ENCODE peak calls at places on chromosomes 3 and 15, in seven cellular contexts. X is gastrocnemius medialis, Y is uterus, H is testis, Q is IMR-90, E is HCT116, K is A549. J is an unnamed sample.

GRCh38 chr15:28994830-28995180 is 109.0 kb downstream of the APBA2 start:
- DNase-seq in Y (no peak), K (no peak), E (no peak), Q (no peak), H (no peak), X (no peak), J (no peak)

GRCh38 chr15:75230524-75231371 is 27.4 kb upstream of the GOLGA6C start:
- DNase-seq in K (no peak), H (no peak), Y (no peak), Q (no peak), E (no peak), X (no peak), J (no peak)

GRCh38 chr15:98799991-98800390 is 151.7 kb downstream of the IGF1R start:
- DNase-seq in X (no peak), K (peak), H (no peak), E (no peak), Q (no peak), Y (no peak), J (no peak)

GRCh38 chr15:76994971-76995945 is at the start of gene PSTPIP1:
- DNase-seq in H (no peak), E (no peak), X (no peak), K (no peak), Y (no peak), Q (no peak), J (no peak)

GRCh38 chr15:49423021-49423420 is at the start of gene FGF7:
- DNase-seq in K (no peak), Y (peak), X (no peak), H (no peak), E (no peak), Q (peak), J (no peak)

GRCh38 chr15:60899322-60899966 is 329.7 kb downstream of the RORA start:
- DNase-seq in H (no peak), X (no peak), Y (no peak), K (no peak), E (no peak), Q (no peak), J (no peak)

GRCh38 chr3:126498936-126499335 is 18.6 kb downstream of the UROC1 start:
- DNase-seq in Y (no peak), Q (no peak), X (no peak), K (no peak), H (no peak), E (no peak), J (no peak)

GRCh38 chr3:14913071-14913925 is 34.1 kb upstream of the NR2C2 start:
- DNase-seq in X (no peak), Y (no peak), H (peak), K (no peak), Q (no peak), E (no peak), J (no peak)

GRCh38 chr3:4976109-4976508 is 3.1 kb upstream of the BHLHE40 start:
- DNase-seq in Y (peak), K (peak), E (peak), Q (peak), X (peak), H (peak), J (peak)

GRCh38 chr15:38627684-38628277 is 63.2 kb upstream of the RASGRP1 start:
- DNase-seq in Y (no peak), Q (no peak), H (peak), E (no peak), X (no peak), K (no peak), J (no peak)

GRCh38 chr3:111070772-111071256 is 802 bp upstream of the NECTIN3 start:
- DNase-seq in H (peak), Q (no peak), Y (no peak), K (no peak), X (no peak), E (no peak), J (no peak)

GRCh38 chr3:20123121-20123652 is 62.8 kb downstream of the SGO1 start:
- DNase-seq in K (no peak), X (no peak), Q (no peak), H (no peak), Y (no peak), E (no peak), J (no peak)

GRCh38 chr15:51313644-51314280 is 24.6 kb downstream of the CYP19A1 start:
- DNase-seq in Y (no peak), Q (no peak), E (no peak), K (no peak), X (no peak), H (no peak), J (no peak)

GRCh38 chr15:76460871-76461270 is 124.3 kb downstream of the ISL2 start:
- DNase-seq in Y (no peak), K (no peak), X (no peak), E (no peak), Q (peak), H (no peak), J (no peak)

GRCh38 chr3:35223636-35224035 is 415.7 kb upstream of the ARPP21 start:
- DNase-seq in Y (no peak), Q (no peak), X (no peak), E (no peak), K (no peak), H (no peak), J (no peak)

GRCh38 chr3:42257007-42257406 is 9.0 kb downstream of the CCK start:
- DNase-seq in H (no peak), Y (no peak), E (no peak), K (no peak), X (no peak), Q (no peak), J (no peak)

GRCh38 chr3:39435006-39435748 is 28.7 kb downstream of the RPSA start:
- DNase-seq in Q (no peak), K (no peak), E (no peak), Y (peak), X (no peak), H (no peak), J (peak)

GRCh38 chr3:145266368-145266767 is 894.6 kb downstream of the PLOD2 start:
- DNase-seq in Y (no peak), E (peak), H (no peak), K (no peak), Q (no peak), X (no peak), J (no peak)

GRCh38 chr3:128438488-128439072 is 28.1 kb downstream of the DNAJB8 start:
- DNase-seq in K (no peak), Q (no peak), X (no peak), Y (no peak), E (no peak), H (no peak), J (no peak)

GRCh38 chr3:69541059-69541471 is 155.2 kb upstream of the FRMD4B start:
- DNase-seq in K (no peak), Y (no peak), X (no peak), H (no peak), Q (no peak), E (no peak), J (no peak)

GRCh38 chr3:98525494-98525893 is 2.8 kb upstream of the CLDND1 start:
- DNase-seq in H (no peak), Y (no peak), Q (no peak), E (no peak), X (no peak), K (no peak), J (no peak)

GRCh38 chr3:98531622-98532274 is at the start of gene GPR15:
- DNase-seq in Q (no peak), Y (no peak), H (no peak), X (no peak), E (no peak), K (no peak), J (no peak)

GRCh38 chr3:98530676-98531075 is 1.1 kb upstream of the GPR15 start:
- DNase-seq in Q (no peak), E (no peak), K (no peak), X (no peak), H (no peak), Y (no peak), J (no peak)

GRCh38 chr3:98529856-98530459 is 1.8 kb upstream of the GPR15 start:
- DNase-seq in E (no peak), Y (no peak), Q (no peak), H (no peak), X (no peak), K (no peak), J (no peak)

GRCh38 chr3:98528474-98529346 is 3.1 kb upstream of the GPR15 start:
- DNase-seq in Y (no peak), H (no peak), X (no peak), Q (no peak), K (no peak), E (no peak), J (no peak)
- TF ChIP-seq POLR2A in Y (no peak), H (no peak), X (no peak), Q (no peak), K (no peak), E (no peak), J (no peak)

DNA sequence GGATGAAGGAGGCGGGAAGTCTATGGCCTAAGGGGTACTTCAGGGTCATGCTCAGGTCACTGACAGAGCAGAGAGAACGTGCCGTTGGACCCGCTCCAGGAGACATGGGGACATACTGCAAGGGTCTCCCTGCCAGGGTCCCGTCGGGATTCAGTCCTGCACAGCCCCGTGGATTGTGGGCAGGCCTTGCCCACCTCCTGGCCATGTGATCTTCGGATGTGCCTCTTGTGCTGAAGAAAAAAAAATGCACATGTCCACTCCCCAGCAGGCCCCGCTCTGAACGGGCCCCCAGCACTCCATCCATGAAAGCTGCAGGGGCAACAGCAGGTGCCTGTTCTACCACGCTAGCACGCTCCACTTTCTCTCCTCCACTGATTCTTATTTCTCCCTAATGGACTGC is 22.9 kb downstream of the ST8SIA2 start:
- DNase-seq in H (no peak), K (no peak), E (no peak), Q (no peak), X (no peak), Y (no peak), J (no peak)
- H3K27ac ChIP-seq in H (no peak), K (no peak), E (no peak), Q (no peak), X (no peak), Y (no peak), J (no peak)

GRCh38 chr3:71358243-71358642 is 225.3 kb downstream of the FOXP1 start:
- DNase-seq in X (no peak), Y (no peak), Q (no peak), K (no peak), H (no peak), E (no peak), J (no peak)

GRCh38 chr3:71360694-71361093 is 222.8 kb downstream of the FOXP1 start:
- DNase-seq in H (no peak), E (no peak), X (no peak), Q (no peak), Y (no peak), K (no peak), J (no peak)

GRCh38 chr3:71360170-71360569 is 223.4 kb downstream of the FOXP1 start:
- DNase-seq in Y (no peak), E (no peak), K (no peak), H (no peak), Q (no peak), X (no peak), J (no peak)

GRCh38 chr3:71356272-71356671 is 227.3 kb downstream of the FOXP1 start:
- DNase-seq in Y (no peak), H (no peak), E (no peak), K (no peak), X (no peak), Q (no peak), J (no peak)

DNA sequence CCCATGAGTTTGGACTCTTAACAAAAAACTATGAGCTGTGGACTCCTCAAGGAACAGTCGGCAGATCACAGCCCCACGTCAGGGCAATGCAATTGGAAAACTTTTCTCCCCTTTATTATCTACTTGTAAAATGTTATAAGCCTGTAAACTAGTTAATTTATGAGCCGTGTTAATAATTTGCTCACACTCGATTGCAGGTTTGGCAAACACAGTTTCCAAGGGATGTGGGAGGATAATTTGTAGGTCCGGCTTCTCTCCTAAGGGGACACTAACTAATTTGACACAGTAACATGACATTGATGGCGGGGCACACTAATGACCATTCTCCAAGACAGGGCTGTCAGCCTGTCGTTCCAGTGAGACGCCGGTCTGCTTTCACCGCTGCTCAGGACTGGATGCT is 222.2 kb downstream of the FOXP1 start:
- DNase-seq in E (no peak), K (no peak), Y (no peak), H (no peak), Q (no peak), X (no peak), J (no peak)
- TF ChIP-seq POLR2A in E (no peak), K (no peak), Y (no peak), H (no peak), Q (no peak), X (no peak), J (no peak)

DNA sequence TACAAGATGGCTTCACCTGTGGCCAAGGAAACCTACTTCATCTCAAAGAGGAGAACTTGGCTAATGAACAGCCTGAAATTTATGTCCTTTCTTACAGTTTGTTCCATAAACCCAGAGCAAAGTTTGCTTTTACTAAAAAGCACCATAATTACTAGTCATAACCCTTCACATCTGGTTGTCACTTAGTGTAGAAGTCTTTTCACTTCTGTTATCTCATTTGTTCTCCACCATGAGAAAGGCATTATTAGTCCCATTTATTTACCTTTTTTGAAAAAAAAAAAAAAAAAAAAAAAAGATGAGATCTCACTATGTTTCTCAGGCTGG is 76.2 kb upstream of the RNU6-1 start:
- DNase-seq in X (no peak), H (no peak), E (no peak), Q (no peak), Y (no peak), K (no peak), J (no peak)
- H3K27ac ChIP-seq in X (peak), H (peak), E (no peak), Q (peak), Y (peak), K (peak), J (no peak)

GRCh38 chr3:180040966-180041365 is 4.2 kb upstream of the PEX5L start:
- DNase-seq in Q (no peak), E (no peak), Y (no peak), H (no peak), K (no peak), X (no peak), J (no peak)

GRCh38 chr3:180036092-180036677 is 552 bp downstream of the PEX5L start:
- DNase-seq in K (no peak), H (no peak), Y (no peak), Q (no peak), X (no peak), E (no peak), J (no peak)

GRCh38 chr3:180036678-180037455 is at the start of gene PEX5L:
- DNase-seq in E (no peak), H (peak), Q (peak), X (no peak), K (no peak), Y (no peak), J (peak)
- TF ChIP-seq POLR2A in E (no peak), H (no peak), Q (no peak), X (no peak), K (no peak), Y (no peak), J (no peak)

DNA sequence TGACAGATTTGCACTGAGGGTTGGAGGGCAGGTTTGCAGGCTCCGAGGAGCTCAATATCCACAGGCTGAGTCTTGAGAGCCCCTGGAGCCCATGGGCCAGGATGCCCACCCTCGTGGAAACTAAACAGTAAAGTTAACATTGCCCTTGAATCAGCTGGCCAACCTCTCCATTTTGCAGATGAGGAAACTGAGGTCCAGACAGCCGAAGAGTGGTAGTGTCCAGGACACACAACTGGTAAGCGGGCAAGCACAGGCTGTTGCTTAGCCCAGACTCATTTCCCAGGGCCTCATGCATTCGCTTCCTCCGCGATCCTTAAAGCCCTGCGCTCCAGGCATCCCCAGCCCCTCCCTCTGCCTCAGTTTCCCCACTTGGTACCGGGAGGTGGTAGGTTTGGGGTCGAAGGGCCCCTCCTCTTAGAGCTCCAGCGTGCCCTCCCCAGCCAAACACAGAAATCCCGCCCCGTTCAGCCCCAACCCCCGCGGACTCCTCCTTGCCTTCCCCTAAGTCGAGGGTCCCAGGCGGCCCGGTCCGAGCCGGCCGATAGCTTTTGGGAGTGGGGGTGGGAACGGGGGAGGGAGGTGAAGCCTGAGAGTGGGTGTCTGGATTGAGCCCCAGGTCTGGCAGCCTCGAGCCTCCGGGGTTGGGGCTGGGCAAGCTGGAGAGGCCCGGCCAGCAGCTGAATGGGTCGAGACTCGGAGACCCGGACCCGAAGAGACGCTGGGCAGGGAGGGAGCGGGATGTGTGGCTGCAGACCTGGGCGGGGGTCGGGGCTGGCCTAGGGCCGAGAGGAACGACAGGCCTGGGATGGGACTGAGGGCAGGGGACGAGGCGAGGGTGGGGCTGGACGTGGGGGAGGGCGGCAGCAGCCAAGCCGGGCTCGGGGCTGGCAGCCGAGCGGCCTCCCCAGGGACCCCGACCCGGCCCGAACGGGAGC is 3.6 kb downstream of the PTH1R start:
- DNase-seq in H (no peak), Q (no peak), K (no peak), Y (peak), E (no peak), X (no peak), J (no peak)
- H3K27ac ChIP-seq in H (peak), Q (no peak), K (no peak), Y (peak), E (no peak), X (peak), J (peak)

DNA sequence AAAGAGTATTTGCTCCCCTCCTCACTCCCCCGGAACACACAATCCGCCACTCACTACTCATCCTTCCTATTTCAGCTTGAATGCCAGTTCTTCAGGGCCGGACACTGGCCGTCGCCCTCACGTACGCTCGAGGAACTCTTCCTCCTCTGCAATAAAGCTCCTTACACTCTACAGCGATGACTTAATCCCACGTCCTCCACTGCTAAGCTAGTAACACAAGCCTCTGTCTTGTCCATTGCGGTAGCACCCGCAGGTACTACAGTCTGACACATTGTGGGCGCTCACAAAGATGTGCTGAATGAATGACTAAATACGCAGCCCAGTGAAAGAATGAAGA is 625 bp upstream of the EPHB3 start:
- DNase-seq in X (no peak), H (no peak), E (no peak), Y (no peak), K (no peak), Q (no peak), J (no peak)
- TF ChIP-seq POLR2A in X (no peak), H (no peak), E (no peak), Y (no peak), K (no peak), Q (no peak), J (no peak)